ENCODE peak calls at places on chromosomes 16 and 17, in six cellular contexts. M is HCT116; B is transverse colon; S is CD8-positive, alpha-beta T cell; X is mucosa of descending colon; G is CD4-positive, CD25-positive, alpha-beta regulatory T cell. W is an unnamed sample. For H3K4me1, the result is how much of the 10 kb centered on the place peaks cover.

GRCh38 chr17:50149425-50150353 is 788 bp downstream of the PPP1R9B start:
- DNase-seq in S (peak), X (peak), M (no peak), G (peak), B (peak), W (no peak)

GRCh38 chr16:23996258-23996955 is 160.6 kb downstream of the PRKCB start:
- DNase-seq in X (no peak), G (no peak), S (no peak), M (no peak), B (no peak), W (no peak)

GRCh38 chr16:23354246-23354645 is 52.1 kb downstream of the SCNN1B start:
- DNase-seq in X (no peak), M (no peak), B (no peak), S (no peak), G (no peak), W (no peak)

GRCh38 chr16:1057252-1057932 is 15.2 kb upstream of the SSTR5 start:
- DNase-seq in M (no peak), B (peak), G (peak), X (no peak), S (peak), W (no peak)

GRCh38 chr17:5530265-5530782 is 44.0 kb downstream of the MIS12 start:
- DNase-seq in G (no peak), B (no peak), S (no peak), X (no peak), M (no peak), W (no peak)

GRCh38 chr16:66247516-66248089 is 118.9 kb upstream of the CDH5 start:
- DNase-seq in B (peak), S (no peak), G (no peak), M (no peak), X (no peak), W (no peak)

GRCh38 chr16:56102159-56102798 is 89.0 kb upstream of the GNAO1 start:
- DNase-seq in M (no peak), S (no peak), G (no peak), B (peak), X (peak), W (no peak)

GRCh38 chr16:396605-397004 is 394 bp upstream of the NME4 start:
- DNase-seq in G (no peak), S (no peak), X (no peak), B (peak), M (no peak), W (no peak)

GRCh38 chr16:15427648-15428239 is 6.6 kb upstream of the BMERB1 start:
- DNase-seq in M (peak), G (peak), X (no peak), B (peak), S (peak), W (no peak)

GRCh38 chr17:66892286-66892685 is 57.4 kb downstream of the CACNG5 start:
- DNase-seq in G (no peak), B (no peak), S (no peak), M (no peak), X (no peak), W (no peak)

GRCh38 chr16:77877712-77878111 is 89.3 kb downstream of the VAT1L start:
- DNase-seq in S (no peak), G (no peak), B (no peak), M (peak), X (no peak), W (no peak)

GRCh38 chr16:87608400-87608985 is 6.2 kb downstream of the JPH3 start:
- DNase-seq in S (peak), M (no peak), G (no peak), B (peak), X (no peak), W (no peak)

GRCh38 chr17:15463363-15463762 is 4.1 kb downstream of the CDRT4 start:
- DNase-seq in X (no peak), B (peak), S (no peak), G (no peak), M (no peak), W (no peak)

GRCh38 chr17:76318586-76318985 is 10.5 kb upstream of the QRICH2 start:
- DNase-seq in G (no peak), S (no peak), M (no peak), X (no peak), B (no peak), W (no peak)

GRCh38 chr16:55542459-55543082 is 23.9 kb upstream of the CAPNS2 start:
- DNase-seq in B (no peak), X (no peak), M (no peak), S (no peak), G (no peak), W (no peak)

GRCh38 chr16:67537636-67538591 is 9.3 kb downstream of the RIPOR1 start:
- DNase-seq in G (peak), B (peak), X (peak), M (no peak), S (peak), W (no peak)

DNA sequence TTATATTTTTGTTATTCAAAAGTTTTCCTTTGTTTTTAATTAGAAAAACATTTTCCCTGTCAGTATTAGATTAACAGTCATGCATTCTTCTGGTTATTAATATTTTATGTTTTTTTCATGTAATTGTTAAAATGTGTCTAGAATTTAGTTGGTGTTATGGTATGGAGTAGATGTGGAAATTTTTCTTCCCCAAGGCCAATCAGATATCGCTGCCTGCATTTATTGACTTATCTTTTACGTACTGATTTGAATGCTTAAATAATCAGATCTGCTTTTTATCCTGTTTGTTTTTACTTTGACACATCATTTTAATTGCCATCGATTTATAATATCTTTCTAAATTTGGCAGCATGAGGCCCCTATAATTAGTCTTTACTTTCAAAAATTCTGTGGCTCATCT is 13.6 kb downstream of the FTO start:
- DNase-seq in G (no peak), X (no peak), B (no peak), S (no peak), M (no peak), W (no peak)
- H3K4me1 ChIP-seq in G (under half), X (under half), B (under half), S (under half), M (under half), W (under half)

DNA sequence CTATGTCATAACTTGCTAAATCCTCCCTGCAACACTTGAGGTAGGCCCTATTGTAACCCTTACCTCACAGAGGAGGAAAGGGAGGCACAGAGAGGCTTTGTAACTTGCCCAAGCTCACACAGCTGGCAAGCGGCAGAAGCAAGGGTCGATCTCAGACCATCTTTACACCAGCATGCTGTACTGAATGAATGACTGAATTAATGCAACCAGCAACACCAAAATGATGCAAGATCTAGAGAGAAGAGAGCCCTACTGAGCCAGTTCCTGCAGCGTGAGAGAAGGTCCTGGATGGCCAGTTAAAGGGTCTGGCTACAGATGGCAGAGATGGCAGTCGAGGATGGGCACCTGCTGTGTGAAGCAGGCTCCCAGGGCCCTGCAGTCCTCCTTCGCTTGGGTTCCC is 8.2 kb upstream of the KLHL36 start:
- DNase-seq in M (no peak), G (no peak), B (no peak), S (no peak), X (no peak), W (no peak)
- H3K4me1 ChIP-seq in M (under half), G (under half), B (under half), S (under half), X (under half), W (under half)

DNA sequence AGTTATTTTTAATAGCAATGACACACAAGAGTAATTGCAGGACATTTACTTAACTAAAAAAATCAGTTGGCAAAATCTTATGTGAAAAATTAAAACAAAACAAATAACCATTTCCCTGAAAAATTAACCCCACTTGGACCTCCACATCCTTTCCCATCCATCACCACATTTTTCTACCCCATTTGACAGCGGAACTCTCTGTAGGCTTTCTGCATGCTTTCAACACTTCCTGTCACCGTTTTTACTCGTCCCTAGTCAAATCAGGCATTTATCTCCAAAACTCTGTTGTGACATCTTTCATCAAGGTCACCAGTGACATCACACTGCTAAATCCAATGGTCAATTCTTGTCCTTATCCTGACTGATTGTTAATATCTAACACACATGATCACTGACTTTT is 27.5 kb downstream of the KCNJ16 start:
- DNase-seq in S (no peak), M (no peak), X (no peak), B (no peak), G (no peak), W (no peak)
- H3K4me1 ChIP-seq in S (under half), M (under half), X (under half), B (under half), G (under half), W (under half)

GRCh38 chr17:55462711-55463110 is 41.1 kb upstream of the MMD start:
- DNase-seq in M (no peak), X (no peak), B (no peak), S (no peak), G (no peak), W (no peak)
- H3K4me1 ChIP-seq in M (under half), X (under half), B (under half), S (under half), G (under half), W (under half)

GRCh38 chr17:45225051-45225700 is 3.5 kb downstream of the FMNL1 start:
- DNase-seq in G (peak), S (peak), M (no peak), B (no peak), X (peak), W (no peak)

GRCh38 chr17:45222994-45223540 is 1.4 kb downstream of the FMNL1 start:
- DNase-seq in M (no peak), X (no peak), B (no peak), G (no peak), S (no peak), W (no peak)

GRCh38 chr17:45225964-45226530 is 4.4 kb downstream of the FMNL1 start:
- DNase-seq in S (peak), M (no peak), G (peak), X (peak), B (peak), W (no peak)

GRCh38 chr17:45223541-45224528 is 2.1 kb downstream of the FMNL1 start:
- DNase-seq in X (peak), G (peak), S (peak), M (no peak), B (no peak), W (no peak)

DNA sequence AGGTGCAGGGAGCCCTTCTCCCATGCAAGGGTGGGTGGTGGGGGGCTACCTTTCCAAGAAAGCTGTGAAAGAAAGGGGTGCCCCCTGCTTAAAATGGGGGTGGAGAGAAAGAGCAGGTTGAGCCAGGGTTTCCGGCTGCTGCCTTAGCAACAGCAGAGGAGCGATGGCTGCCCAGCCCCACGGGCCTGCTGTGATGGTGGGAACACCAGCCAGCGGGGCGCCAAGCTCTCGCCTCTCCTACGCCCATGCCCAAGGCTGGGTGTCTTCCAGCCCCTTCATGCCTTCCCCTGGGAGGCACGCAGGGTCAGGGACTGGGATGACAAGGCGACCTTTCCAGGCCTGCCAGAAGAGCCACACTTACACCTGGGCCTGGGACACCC is 3.0 kb downstream of the FMNL1 start:
- DNase-seq in B (no peak), G (no peak), M (no peak), X (peak), S (peak), W (no peak)
- H3K4me1 ChIP-seq in B (under half), G (half or more), M (under half), X (under half), S (half or more), W (half or more)

GRCh38 chr16:29011112-29011511 is 26.3 kb downstream of the LAT start:
- DNase-seq in X (no peak), M (no peak), B (no peak), S (no peak), G (no peak), W (no peak)
- H3K4me1 ChIP-seq in X (under half), M (under half), B (under half), S (half or more), G (half or more), W (under half)

GRCh38 chr16:22255335-22255734 is 41.9 kb upstream of the POLR3E start:
- DNase-seq in S (no peak), X (no peak), G (no peak), B (no peak), M (no peak), W (no peak)

GRCh38 chr16:22250522-22250921 is 44.4 kb downstream of the EEF2K start:
- DNase-seq in B (no peak), G (no peak), X (no peak), M (no peak), S (no peak), W (no peak)

GRCh38 chr16:22252317-22252716 is 44.9 kb upstream of the POLR3E start:
- DNase-seq in B (no peak), S (no peak), G (no peak), M (no peak), X (no peak), W (no peak)

GRCh38 chr16:22257440-22257839 is 39.8 kb upstream of the POLR3E start:
- DNase-seq in G (no peak), S (no peak), M (no peak), B (no peak), X (no peak), W (no peak)

DNA sequence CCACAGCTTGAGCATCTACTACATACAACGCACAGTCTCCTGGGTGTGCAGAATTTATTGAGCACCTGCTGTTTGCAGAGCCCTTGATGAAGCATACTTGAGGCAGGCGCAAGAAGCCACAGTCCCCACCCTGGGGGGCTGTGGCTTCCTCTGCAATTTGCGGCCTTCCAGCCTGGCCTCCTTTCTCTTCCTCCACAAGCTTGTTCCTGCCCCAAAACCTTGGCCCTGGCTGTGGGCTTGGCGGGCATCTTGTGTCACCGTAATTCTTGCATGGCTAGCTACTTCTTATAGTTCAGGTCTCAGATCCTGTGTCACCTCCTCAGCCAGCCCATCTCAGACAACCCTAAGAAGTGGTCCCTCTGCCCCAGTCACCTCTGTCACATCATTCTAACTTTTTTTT is 43.9 kb upstream of the POLR3E start:
- DNase-seq in B (no peak), G (no peak), S (no peak), M (no peak), X (no peak), W (no peak)
- H3K4me1 ChIP-seq in B (under half), G (under half), S (under half), M (under half), X (under half), W (under half)

DNA sequence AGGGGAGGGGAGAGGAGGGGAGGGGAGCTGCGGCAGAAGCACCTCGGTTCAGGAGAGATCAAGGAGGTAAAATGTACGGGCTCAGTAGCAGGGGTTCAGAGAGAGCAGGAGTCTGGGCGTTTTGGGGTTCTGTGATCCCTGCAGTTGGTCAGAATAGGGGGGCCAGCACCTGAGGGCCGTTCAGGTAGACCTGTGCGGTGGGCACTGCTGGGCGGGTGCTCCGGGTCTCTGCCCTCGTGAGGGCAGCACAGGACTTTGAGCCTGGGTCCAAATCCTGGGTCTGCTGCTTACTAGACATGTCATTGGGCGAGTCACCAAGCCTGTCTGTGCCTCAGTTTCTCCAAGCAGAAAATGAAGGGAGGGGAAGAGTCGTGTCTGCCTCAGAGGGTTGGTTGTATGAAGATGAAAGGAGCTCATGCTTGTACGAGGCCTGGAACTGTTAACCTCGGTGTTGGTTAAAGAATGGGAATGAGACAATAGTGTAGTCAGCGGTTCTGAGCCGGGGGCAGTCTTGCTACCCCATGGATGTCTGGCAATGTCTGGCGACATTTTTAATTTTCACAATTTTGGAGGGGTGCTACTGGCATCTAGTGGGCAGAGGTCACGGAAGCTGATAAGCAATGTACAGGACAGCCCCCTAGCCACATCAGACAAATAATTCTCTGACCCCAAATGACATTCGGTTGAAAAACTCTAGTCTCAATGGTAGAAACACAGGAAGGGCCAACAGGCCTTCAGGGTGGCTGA is 35.4 kb downstream of the OR1D5 start:
- DNase-seq in B (no peak), G (no peak), S (no peak), M (no peak), X (no peak), W (peak)
- H3K4me1 ChIP-seq in B (under half), G (under half), S (under half), M (under half), X (under half), W (under half)